ENCODE peak calls at places on chromosomes 1 and 21, in six cellular contexts. O, P, D, V, J and W are unnamed samples.

GRCh38 chr21:45780647-45781046 is 137.1 kb downstream of the PCBP3 start:
- DNase-seq in O (no peak), P (no peak), D (no peak), V (no peak), J (no peak), W (no peak)

GRCh38 chr1:119404736-119405135 is 10.2 kb upstream of the HSD3B2 start:
- DNase-seq in O (no peak), P (no peak), D (no peak), V (no peak), J (no peak), W (no peak)

GRCh38 chr1:192477630-192478029 is 97.9 kb upstream of the RGS1 start:
- DNase-seq in O (peak), P (no peak), D (no peak), V (peak), J (no peak), W (peak)

GRCh38 chr1:111127923-111128643 is 11.8 kb downstream of the DRAM2 start:
- DNase-seq in O (no peak), P (no peak), D (no peak), V (no peak), J (no peak), W (no peak)

GRCh38 chr1:179023946-179024345 is 1.7 kb upstream of the FAM20B start:
- DNase-seq in O (no peak), P (no peak), D (no peak), V (no peak), J (no peak), W (no peak)

GRCh38 chr1:33327587-33328325 is 6.9 kb upstream of the A3GALT2 start:
- DNase-seq in O (no peak), P (no peak), D (no peak), V (no peak), J (no peak), W (peak)

GRCh38 chr1:84844094-84844493 is 48.9 kb downstream of the LPAR3 start:
- DNase-seq in O (no peak), P (no peak), D (no peak), V (no peak), J (no peak), W (no peak)

GRCh38 chr1:225418598-225418997 is 9.2 kb downstream of the LBR start:
- DNase-seq in O (no peak), P (no peak), D (no peak), V (no peak), J (no peak), W (no peak)

GRCh38 chr1:214281902-214282695 is 1.1 kb downstream of the SMYD2 start:
- DNase-seq in O (peak), P (peak), D (peak), V (peak), J (no peak), W (peak)

GRCh38 chr1:67833595-67833926 is 294 bp upstream of the GNG12 start:
- DNase-seq in O (no peak), P (no peak), D (no peak), V (no peak), J (no peak), W (peak)

GRCh38 chr1:83978056-83978455 is 20.9 kb downstream of the TTLL7 start:
- DNase-seq in O (no peak), P (no peak), D (no peak), V (no peak), J (no peak), W (no peak)

DNA sequence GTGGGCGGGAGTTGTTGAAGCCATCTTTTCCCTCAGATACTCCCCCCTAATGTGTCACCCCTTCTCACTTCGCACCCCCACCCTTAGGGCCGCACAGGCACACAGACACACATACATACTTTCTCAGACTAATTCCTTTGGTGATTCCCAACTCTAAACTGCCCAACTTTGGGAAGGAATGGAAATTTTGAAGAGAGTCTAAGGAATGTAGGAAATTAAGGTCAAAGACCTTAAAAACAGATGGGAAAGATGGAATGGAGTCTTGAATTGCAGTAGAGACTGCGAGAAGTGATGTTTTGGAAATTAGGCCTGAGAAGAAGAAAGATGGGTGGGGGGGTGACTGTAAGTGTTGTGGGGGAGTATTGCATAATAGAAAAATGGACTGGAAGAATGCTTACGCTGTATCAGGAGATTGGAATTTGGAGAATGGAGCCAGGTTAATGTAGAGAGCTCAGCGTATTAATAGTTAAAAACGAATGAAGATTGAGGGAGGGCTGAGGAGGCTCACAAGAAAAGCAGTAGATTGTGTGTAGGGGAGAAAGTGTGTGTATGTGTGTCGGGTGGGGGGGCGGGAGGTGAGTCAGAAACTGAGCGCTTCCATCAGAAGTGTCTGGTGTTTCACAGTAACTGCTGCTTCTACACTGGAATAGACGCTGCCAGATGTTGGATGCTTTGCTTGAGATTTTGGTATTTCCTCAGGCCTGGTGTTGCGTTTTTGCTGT is 1.7 kb downstream of the PIP5K1A start:
- DNase-seq in O (peak), P (no peak), D (no peak), V (no peak), J (no peak), W (no peak)
- TF ChIP-seq JUND in O (no peak), P (no peak), D (no peak), V (peak), J (no peak), W (no peak)

GRCh38 chr1:185701650-185702049 is 32.5 kb upstream of the HMCN1 start:
- DNase-seq in O (no peak), P (no peak), D (no peak), V (no peak), J (no peak), W (peak)

GRCh38 chr1:185695299-185695698 is 38.9 kb upstream of the HMCN1 start:
- DNase-seq in O (no peak), P (no peak), D (no peak), V (no peak), J (no peak), W (no peak)

GRCh38 chr1:185704181-185704580 is 30.0 kb upstream of the HMCN1 start:
- DNase-seq in O (no peak), P (no peak), D (no peak), V (no peak), J (no peak), W (no peak)

GRCh38 chr1:185696419-185697150 is 37.6 kb upstream of the HMCN1 start:
- DNase-seq in O (no peak), P (no peak), D (no peak), V (no peak), J (no peak), W (no peak)

GRCh38 chr1:185699874-185700273 is 34.3 kb upstream of the HMCN1 start:
- DNase-seq in O (no peak), P (no peak), D (no peak), V (no peak), J (no peak), W (no peak)
- TF ChIP-seq JUND in O (no peak), P (no peak), D (no peak), V (no peak), J (no peak), W (no peak)

DNA sequence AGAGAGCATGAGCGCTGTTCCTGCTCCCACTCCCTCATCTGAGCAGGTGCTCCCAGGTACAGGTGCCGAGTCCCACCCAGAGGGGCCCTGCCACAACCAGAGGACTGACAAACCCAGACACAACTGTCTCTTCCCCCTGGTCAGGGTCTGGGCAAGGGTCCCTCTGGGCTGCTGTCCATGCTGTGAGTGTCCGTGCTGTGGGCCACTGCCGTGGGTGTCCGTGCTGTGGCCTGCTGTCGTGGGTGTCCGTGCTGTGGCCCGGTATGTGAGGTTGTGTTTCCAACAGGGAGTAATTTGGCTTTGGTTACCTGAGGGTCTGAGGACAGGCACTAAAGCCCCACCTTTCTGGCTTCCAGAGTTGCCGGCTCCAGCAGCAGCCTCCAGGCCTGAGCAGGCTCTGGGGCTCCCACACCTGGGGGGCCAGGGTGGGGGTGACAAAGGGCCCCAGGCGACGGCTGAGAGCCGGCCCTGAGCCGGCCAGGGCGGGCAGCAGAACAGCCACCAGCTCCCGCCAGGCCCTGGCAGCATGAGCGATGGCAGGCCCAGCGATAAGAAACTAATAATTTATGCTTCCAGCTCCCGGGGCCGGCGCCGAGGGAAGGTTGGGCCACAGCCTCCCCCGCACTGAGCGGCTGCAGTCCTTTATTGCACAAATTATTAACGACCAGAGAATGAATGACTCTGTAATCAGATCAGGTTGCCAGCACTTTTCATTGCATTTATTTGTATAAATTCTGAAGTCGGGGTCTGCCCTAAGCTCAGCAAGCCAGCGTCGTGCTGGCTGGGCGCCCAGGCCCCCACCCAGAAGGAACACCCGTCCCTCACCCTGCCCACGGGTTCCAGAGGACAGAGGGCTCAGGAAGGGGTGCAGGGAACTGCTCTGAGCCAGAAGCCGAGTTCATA is 7.3 kb upstream of the SAMD11 start:
- DNase-seq in O (no peak), P (peak), D (no peak), V (peak), J (no peak), W (no peak)
- TF ChIP-seq JUND in O (no peak), P (no peak), D (no peak), V (no peak), J (no peak), W (no peak)

GRCh38 chr1:45622267-45622890 is 1.5 kb downstream of the CCDC17 start:
- DNase-seq in O (no peak), P (no peak), D (no peak), V (peak), J (peak), W (no peak)
- TF ChIP-seq JUND in O (no peak), P (no peak), D (no peak), V (no peak), J (no peak), W (no peak)